ENCODE peak calls at places on chromosomes 13 and 19, in four cellular contexts. F is uterus; L is OCI-LY7; A is CD8-positive, alpha-beta T cell. T is an unnamed sample. For H3K4me1, the result is how much of the 10 kb centered on the place peaks cover.

GRCh38 chr13:33153421-33154381 is 131.9 kb downstream of the STARD13 start:
- DNase-seq in F (peak), L (peak), A (no peak), T (no peak)

GRCh38 chr19:39335168-39335567 is 675 bp downstream of the GMFG start:
- DNase-seq in F (no peak), L (no peak), A (no peak), T (no peak)

GRCh38 chr13:20703785-20704458 is 423 bp downstream of the IL17D start:
- DNase-seq in F (peak), L (peak), A (peak), T (peak)

GRCh38 chr13:42022796-42023493 is 25.5 kb upstream of the DGKH start:
- DNase-seq in F (no peak), L (no peak), A (no peak), T (no peak)

GRCh38 chr13:38173403-38173802 is 176.2 kb upstream of the UFM1 start:
- DNase-seq in F (no peak), L (no peak), A (no peak), T (no peak)

GRCh38 chr19:30682576-30683536 is 310.7 kb downstream of the ZNF536 start:
- DNase-seq in F (peak), L (peak), A (peak), T (no peak)

GRCh38 chr13:108146642-108147041 is 68.7 kb downstream of the LIG4 start:
- DNase-seq in F (no peak), L (no peak), A (no peak), T (no peak)

GRCh38 chr19:16660763-16661479 is at the start of gene TMEM38A:
- DNase-seq in F (peak), L (peak), A (peak), T (no peak)

GRCh38 chr13:69194130-69194529 is 913.5 kb upstream of the ATXN8OS start:
- DNase-seq in F (no peak), L (no peak), A (no peak), T (no peak)

GRCh38 chr13:19643652-19644051 is 10.2 kb downstream of the MPHOSPH8 start:
- DNase-seq in F (no peak), L (no peak), A (no peak), T (no peak)

GRCh38 chr19:2587001-2587719 is 111.2 kb downstream of the GADD45B start:
- DNase-seq in F (no peak), L (no peak), A (no peak), T (peak)

GRCh38 chr13:50677687-50678463 is 165.6 kb downstream of the DLEU7 start:
- DNase-seq in F (no peak), L (no peak), A (no peak), T (no peak)

GRCh38 chr13:36866232-36866631 is 47.2 kb downstream of the RFXAP start:
- DNase-seq in F (no peak), L (no peak), A (no peak), T (no peak)
- H3K4me1 ChIP-seq in F (under half), L (under half), A (under half), T (under half)

GRCh38 chr13:34347784-34348573 is 530.0 kb downstream of the RFC3 start:
- DNase-seq in F (no peak), L (no peak), A (no peak), T (no peak)
- H3K4me1 ChIP-seq in F (under half), L (under half), A (under half), T (under half)

GRCh38 chr19:10404888-10405808 is 1.8 kb upstream of the CDC37 start:
- DNase-seq in F (no peak), L (peak), A (peak), T (no peak)
- H3K4me1 ChIP-seq in F (under half), L (half or more), A (half or more), T (under half)

GRCh38 chr19:48806818-48807589 is 3.8 kb downstream of the BCAT2 start:
- DNase-seq in F (no peak), L (peak), A (no peak), T (no peak)

GRCh38 chr19:48807590-48808308 is 3.1 kb downstream of the BCAT2 start:
- DNase-seq in F (no peak), L (no peak), A (no peak), T (no peak)

GRCh38 chr19:48812094-48812929 is 1.5 kb upstream of the BCAT2 start:
- DNase-seq in F (peak), L (peak), A (peak), T (peak)

GRCh38 chr19:48813123-48813911 is 2.5 kb upstream of the BCAT2 start:
- DNase-seq in F (no peak), L (no peak), A (no peak), T (no peak)

GRCh38 chr19:48810151-48810550 is 678 bp downstream of the BCAT2 start:
- DNase-seq in F (no peak), L (peak), A (no peak), T (no peak)
- H3K4me1 ChIP-seq in F (under half), L (under half), A (under half), T (under half)

GRCh38 chr13:114144606-114145244 is 12.3 kb upstream of the RASA3 start:
- DNase-seq in F (no peak), L (no peak), A (no peak), T (no peak)
- H3K4me1 ChIP-seq in F (under half), L (under half), A (half or more), T (under half)

DNA sequence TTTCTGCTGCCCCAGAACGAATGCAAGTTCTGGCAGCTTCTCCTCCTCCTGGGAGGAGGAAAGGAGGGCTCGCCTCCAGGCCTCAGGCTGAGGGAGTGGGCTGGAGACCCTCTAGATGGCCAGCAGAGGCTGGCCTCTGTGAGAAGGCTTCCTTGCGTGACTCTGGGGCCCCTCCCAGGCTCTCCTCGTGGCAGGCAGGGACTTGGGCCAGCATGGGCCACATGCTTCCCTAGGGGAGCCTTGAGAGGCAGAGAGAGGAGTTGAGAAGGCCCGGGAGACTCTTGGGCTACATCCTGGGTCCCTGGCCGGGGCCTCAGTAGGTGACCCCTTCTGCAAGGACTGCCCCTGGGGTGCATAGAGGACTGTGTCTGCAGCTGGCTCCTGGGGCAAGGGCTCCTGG is 25.9 kb downstream of the LYL1 start:
- DNase-seq in F (no peak), L (no peak), A (no peak), T (no peak)
- H3K4me1 ChIP-seq in F (under half), L (under half), A (under half), T (half or more)

GRCh38 chr19:19062454-19063182 is 1.2 kb upstream of the SLC25A42 start:
- DNase-seq in F (no peak), L (peak), A (no peak), T (no peak)
- H3K4me1 ChIP-seq in F (under half), L (under half), A (under half), T (under half)

GRCh38 chr19:48474084-48474592 is 5.0 kb downstream of the CYTH2 start:
- DNase-seq in F (no peak), L (no peak), A (no peak), T (no peak)
- H3K4me1 ChIP-seq in F (under half), L (under half), A (under half), T (under half)

DNA sequence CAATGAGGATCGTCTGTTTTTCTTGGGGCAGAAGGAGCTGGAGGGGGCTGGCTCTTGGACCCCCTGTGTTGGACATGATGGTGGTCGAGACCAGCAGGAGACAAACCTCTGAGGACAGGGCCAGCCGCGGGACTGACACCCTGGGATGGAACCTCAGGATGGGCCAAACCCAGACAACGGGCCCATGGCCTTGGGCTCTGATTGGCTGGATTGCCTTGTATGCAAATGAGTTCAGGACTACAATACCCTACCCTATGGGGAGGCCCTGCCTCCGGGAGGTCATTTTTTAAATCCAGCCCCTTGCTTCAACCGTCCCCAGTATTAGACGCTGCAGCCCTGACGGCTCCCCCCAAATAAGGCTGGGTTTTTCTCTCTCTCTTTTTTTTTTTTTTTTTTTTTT is 22.0 kb downstream of the SLC5A5 start:
- DNase-seq in F (no peak), L (no peak), A (no peak), T (no peak)
- H3K4me1 ChIP-seq in F (under half), L (under half), A (under half), T (under half)